ENCODE peak calls at places on chromosomes 16 and 17, in four cellular contexts. B is cardiac fibroblast, X is sigmoid colon, Z is stomach. V is an unnamed sample.

GRCh38 chr16:1036121-1036520 is 36.4 kb upstream of the SSTR5 start:
- DNase-seq in X (no peak), Z (no peak), B (no peak), V (no peak)

GRCh38 chr17:2700491-2701141 is 10.9 kb downstream of the CLUH start:
- DNase-seq in B (no peak), X (peak; percentile 64), Z (no peak), V (no peak)

GRCh38 chr17:8740486-8740885 is 4.2 kb downstream of the CCDC42 start:
- DNase-seq in B (no peak), Z (no peak), X (no peak), V (no peak)

GRCh38 chr17:76884995-76885896 is 17.0 kb downstream of the MGAT5B start:
- DNase-seq in B (no peak), Z (no peak), X (no peak), V (no peak)

GRCh38 chr17:82053130-82053529 is 1.4 kb downstream of the GPS1 start:
- DNase-seq in B (no peak), X (no peak), Z (no peak), V (no peak)

GRCh38 chr17:75011788-75012319 is 616 bp upstream of the MRPL58 start:
- DNase-seq in Z (peak; percentile 75), X (peak; percentile 95), B (peak; percentile 85), V (peak; percentile 85)

GRCh38 chr17:15884731-15885130 is 60.2 kb upstream of the ADORA2B start:
- DNase-seq in X (no peak), B (peak; percentile 67), Z (no peak), V (peak; percentile 75)

GRCh38 chr16:20611975-20612471 is 35.9 kb upstream of the ACSM2B start:
- DNase-seq in X (peak; percentile 84), B (peak; percentile 10), Z (peak; percentile 75), V (no peak)

GRCh38 chr16:74034862-74035261 is 261.8 kb upstream of the PSMD7 start:
- DNase-seq in B (peak; percentile 36), X (no peak), Z (no peak), V (peak; percentile 0)

GRCh38 chr17:39143552-39144093 is 7.8 kb downstream of the PLXDC1 start:
- DNase-seq in Z (no peak), B (no peak), X (peak; percentile 87), V (peak; percentile 47)

GRCh38 chr16:49952386-49952785 is 72.6 kb upstream of the CNEP1R1 start:
- DNase-seq in X (peak; percentile 2), Z (no peak), B (peak; percentile 21), V (no peak)

GRCh38 chr16:68503334-68503733 is 35.8 kb upstream of the ZFP90 start:
- DNase-seq in X (no peak), Z (no peak), B (no peak), V (no peak)

GRCh38 chr17:8742274-8742673 is 2.4 kb downstream of the CCDC42 start:
- DNase-seq in B (no peak), X (peak; percentile 17), Z (no peak), V (no peak)

GRCh38 chr17:64281962-64282752 is 19.1 kb upstream of the TEX2 start:
- DNase-seq in Z (peak; percentile 68), X (peak; percentile 82), B (peak; percentile 89), V (peak; percentile 89)

GRCh38 chr16:54576776-54577175 is 290.2 kb upstream of the IRX3 start:
- DNase-seq in X (no peak), B (no peak), Z (no peak), V (no peak)

GRCh38 chr16:64478258-64478906 is 643.5 kb downstream of the CDH11 start:
- DNase-seq in Z (no peak), X (no peak), B (peak; percentile 71), V (peak; percentile 83)

GRCh38 chr17:68961204-68961893 is 6.2 kb upstream of the ABCA8 start:
- DNase-seq in Z (no peak), B (no peak), X (no peak), V (no peak)

GRCh38 chr17:29616300-29617048 is 6.2 kb downstream of the CORO6 start:
- DNase-seq in X (no peak), B (no peak), Z (no peak), V (no peak)

GRCh38 chr16:72952404-72953301 is 95.3 kb downstream of the ZFHX3 start:
- DNase-seq in B (peak; percentile 51), Z (no peak), X (no peak), V (peak; percentile 77)

GRCh38 chr17:71085238-71086033 is 916.1 kb downstream of the KCNJ2 start:
- DNase-seq in X (no peak), Z (peak; percentile 27), B (no peak), V (no peak)

GRCh38 chr16:86072328-86073102 is 173.6 kb downstream of the IRF8 start:
- DNase-seq in X (peak; percentile 89), Z (peak; percentile 61), B (peak; percentile 78), V (peak; percentile 87)

GRCh38 chr16:17469742-17470001 is 1.1 kb downstream of the XYLT1 start:
- DNase-seq in Z (no peak), B (no peak), X (no peak), V (no peak)

GRCh38 chr17:48499743-48500434 is 30.9 kb downstream of the HOXB1 start:
- DNase-seq in B (no peak), X (no peak), Z (no peak), V (no peak)

GRCh38 chr17:48502901-48503300 is 27.9 kb downstream of the HOXB1 start:
- DNase-seq in B (no peak), Z (no peak), X (no peak), V (no peak)

GRCh38 chr17:48502312-48502711 is 28.5 kb downstream of the HOXB1 start:
- DNase-seq in Z (no peak), X (no peak), B (no peak), V (no peak)

GRCh38 chr17:48499248-48499647 is 31.6 kb downstream of the HOXB1 start:
- DNase-seq in X (no peak), B (no peak), Z (no peak), V (no peak)

DNA sequence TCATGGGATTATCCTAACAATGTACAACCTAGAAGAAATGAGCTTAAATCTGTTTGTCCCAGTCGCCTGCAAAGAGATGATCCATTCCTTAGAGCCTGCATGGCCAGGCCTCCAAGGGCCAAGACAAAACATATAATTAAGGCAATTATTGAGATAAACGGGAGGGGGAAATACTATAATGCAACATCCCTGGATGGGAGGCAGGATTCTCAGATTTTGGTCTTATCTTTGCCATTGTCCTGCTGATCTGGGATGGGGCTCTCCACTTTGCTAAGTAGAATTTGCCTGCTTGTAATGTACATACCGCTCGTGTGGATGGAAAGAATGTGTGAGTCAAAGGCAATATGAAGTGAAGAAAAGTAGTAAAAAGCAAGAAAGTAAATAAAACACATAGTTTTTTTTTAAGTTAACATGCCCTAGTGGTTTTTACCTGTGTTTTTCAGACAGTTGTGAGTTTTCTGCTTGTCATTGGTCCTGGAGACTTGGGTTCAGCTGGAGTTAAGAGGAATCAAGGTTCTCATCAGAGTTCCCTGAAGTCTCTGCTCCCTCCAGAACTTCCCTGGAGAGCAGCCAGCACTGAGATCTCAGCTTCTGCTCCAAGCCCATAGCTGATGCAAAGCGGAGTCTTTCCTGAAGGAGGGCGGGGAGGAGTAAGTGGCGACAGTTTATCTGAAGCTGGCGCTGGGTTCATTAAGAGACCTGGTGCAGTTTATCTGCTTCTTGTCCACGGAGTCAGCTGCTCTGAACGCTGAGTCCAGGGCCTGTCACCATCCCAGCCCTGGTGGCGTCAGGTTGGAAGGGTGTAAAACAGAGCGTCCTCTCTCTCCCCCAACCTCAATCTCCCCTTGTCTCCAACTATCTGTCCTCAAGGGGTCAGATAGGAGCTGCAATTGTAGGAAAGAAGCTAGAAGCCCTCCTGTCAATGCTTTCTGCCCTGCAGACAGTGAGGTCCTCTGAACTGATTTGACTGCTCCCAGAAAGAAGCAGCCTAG is 30.1 kb downstream of the HOXB1 start:
- DNase-seq in X (peak; percentile 93), B (peak; percentile 56), Z (no peak), V (peak; percentile 68)
- TF ChIP-seq CTCF in X (no peak), B (no peak), Z (no peak), V (peak; percentile 28)

GRCh38 chr16:30954993-30955392 is 2.6 kb upstream of the SETD1A start:
- DNase-seq in Z (no peak), B (no peak), X (no peak), V (no peak)

GRCh38 chr16:30953511-30954124 is 3.9 kb upstream of the SETD1A start:
- DNase-seq in B (peak; percentile 82), Z (peak; percentile 56), X (peak; percentile 76), V (peak; percentile 66)

GRCh38 chr16:30957456-30958163 is at the start of gene SETD1A:
- DNase-seq in X (peak; percentile 99), Z (peak; percentile 97), B (peak; percentile 98), V (peak; percentile 96)

GRCh38 chr16:30958164-30959083 is 870 bp downstream of the SETD1A start:
- DNase-seq in B (peak; percentile 61), Z (peak; percentile 56), X (no peak), V (peak; percentile 48)

DNA sequence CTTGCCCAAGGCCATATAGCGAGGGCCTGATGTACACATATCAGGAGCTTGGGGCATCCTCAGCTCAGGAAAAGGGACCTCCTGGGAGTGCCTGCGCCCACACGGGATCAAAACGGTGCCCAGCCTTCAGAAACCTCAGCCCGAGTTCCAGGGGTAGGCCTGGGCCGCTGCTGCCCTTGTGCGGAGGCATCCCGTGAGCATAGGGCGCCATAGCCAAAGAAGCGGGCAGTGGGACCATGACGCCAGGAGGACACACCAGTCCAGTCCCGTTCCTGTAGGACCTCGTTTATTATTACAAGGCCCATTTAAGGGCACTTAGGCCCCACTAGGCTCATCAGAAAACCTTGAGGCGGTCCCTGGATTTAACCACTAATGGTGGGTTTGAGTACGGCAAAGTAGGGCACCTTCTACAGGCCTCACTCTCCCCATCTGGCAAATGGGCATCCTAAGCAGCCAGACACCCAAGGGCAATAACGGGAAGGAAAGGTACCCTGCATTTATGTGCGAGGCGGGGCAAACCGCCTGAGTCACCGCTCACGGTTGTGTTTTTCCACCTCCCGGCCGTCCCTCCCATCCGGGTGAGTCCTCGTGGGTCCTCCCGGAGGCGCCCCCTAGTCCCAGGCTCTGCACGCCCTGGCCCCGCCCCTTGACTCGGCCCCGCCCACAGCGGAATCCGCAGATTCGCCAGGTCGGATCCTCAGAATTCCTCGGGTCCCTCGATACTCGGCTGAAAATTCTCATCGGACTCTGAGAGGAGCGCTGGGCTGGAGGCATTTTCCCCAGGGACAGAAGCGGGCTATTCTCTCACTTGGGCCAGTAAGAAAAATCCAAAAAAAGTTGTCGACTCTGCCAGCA is 726 bp upstream of the SETD1A start:
- DNase-seq in X (peak; percentile 93), B (peak; percentile 91), Z (peak; percentile 81), V (peak; percentile 84)
- TF ChIP-seq CTCF in X (no peak), B (peak; percentile 5), Z (no peak), V (peak; percentile 32)

DNA sequence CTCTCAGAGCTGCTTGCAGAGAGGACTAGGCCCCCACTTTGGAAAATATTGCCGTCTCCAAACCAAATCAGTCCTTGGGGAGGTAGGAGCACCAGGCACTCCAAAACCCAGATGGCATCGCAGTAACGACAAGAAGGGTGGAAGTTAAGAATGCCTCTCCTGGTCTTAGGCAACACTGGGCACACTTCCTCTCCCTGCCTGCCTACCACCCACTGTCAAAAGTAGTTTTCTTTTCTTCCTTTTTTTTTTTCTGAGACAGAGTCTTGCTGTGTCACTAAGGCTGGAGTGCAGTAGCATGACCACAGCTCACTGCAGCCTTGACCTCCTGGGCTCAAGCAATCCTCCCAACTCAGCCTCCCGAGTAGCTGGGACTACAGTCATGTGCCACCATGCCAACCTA is 47.2 kb downstream of the SRL start:
- DNase-seq in Z (no peak), B (no peak), X (no peak), V (no peak)
- TF ChIP-seq CTCF in Z (no peak), B (no peak), X (no peak), V (no peak)

GRCh38 chr17:80771612-80772005 is 220.0 kb upstream of the CHMP6 start:
- DNase-seq in B (no peak), X (peak; percentile 50), Z (no peak), V (no peak)

GRCh38 chr17:80774643-80775281 is 216.9 kb upstream of the CHMP6 start:
- DNase-seq in B (no peak), Z (no peak), X (peak; percentile 65), V (no peak)

GRCh38 chr17:80774146-80774545 is 217.5 kb upstream of the CHMP6 start:
- DNase-seq in B (no peak), Z (no peak), X (peak; percentile 81), V (no peak)

GRCh38 chr17:80772906-80773242 is 218.8 kb upstream of the CHMP6 start:
- DNase-seq in B (no peak), Z (no peak), X (no peak), V (no peak)

GRCh38 chr17:80773243-80773991 is 218.2 kb upstream of the CHMP6 start:
- DNase-seq in B (peak; percentile 22), X (peak; percentile 98), Z (no peak), V (peak; percentile 18)
- TF ChIP-seq CTCF in B (no peak), X (no peak), Z (no peak), V (no peak)